ENCODE peak calls at places on chromosomes 11 and 22, in nine cellular contexts. One of them, this sample, is unnamed.

GRCh38 chr11:108947654-108948570 is 283.0 kb downstream of the DDX10 start:
- DNase-seq in transverse colon: no peak
- DNase-seq in tibial nerve: no peak
- DNase-seq in HepG2: no peak
- DNase-seq in sigmoid colon: no peak
- DNase-seq in H1: no peak
- DNase-seq in A549: peak
- DNase-seq in ovary: no peak
- DNase-seq in upper lobe of left lung: no peak
- DNase-seq in this sample: no peak

GRCh38 chr11:87281496-87281895 is 243.8 kb downstream of the TMEM135 start:
- DNase-seq in A549: peak
- DNase-seq in HepG2: peak
- DNase-seq in sigmoid colon: no peak
- DNase-seq in tibial nerve: no peak
- DNase-seq in ovary: no peak
- DNase-seq in transverse colon: no peak
- DNase-seq in upper lobe of left lung: no peak
- DNase-seq in H1: no peak
- DNase-seq in this sample: no peak

GRCh38 chr22:50274311-50274710 is 4.1 kb upstream of the MAPK11 start:
- DNase-seq in H1: no peak
- DNase-seq in upper lobe of left lung: no peak
- DNase-seq in ovary: no peak
- DNase-seq in tibial nerve: no peak
- DNase-seq in sigmoid colon: no peak
- DNase-seq in HepG2: peak
- DNase-seq in transverse colon: peak
- DNase-seq in A549: peak
- DNase-seq in this sample: no peak

GRCh38 chr11:12901874-12902481 is 107.1 kb upstream of the RASSF10 start:
- DNase-seq in ovary: no peak
- DNase-seq in sigmoid colon: no peak
- DNase-seq in HepG2: no peak
- DNase-seq in A549: no peak
- DNase-seq in upper lobe of left lung: no peak
- DNase-seq in H1: no peak
- DNase-seq in transverse colon: no peak
- DNase-seq in tibial nerve: no peak
- DNase-seq in this sample: no peak

GRCh38 chr11:40393511-40393910 is 1065.9 kb downstream of the LRRC4C start:
- DNase-seq in transverse colon: no peak
- DNase-seq in upper lobe of left lung: no peak
- DNase-seq in sigmoid colon: no peak
- DNase-seq in H1: no peak
- DNase-seq in A549: no peak
- DNase-seq in tibial nerve: no peak
- DNase-seq in HepG2: no peak
- DNase-seq in ovary: no peak
- DNase-seq in this sample: no peak

GRCh38 chr22:36298601-36299000 is 45.7 kb downstream of the APOL1 start:
- DNase-seq in H1: no peak
- DNase-seq in upper lobe of left lung: no peak
- DNase-seq in sigmoid colon: no peak
- DNase-seq in HepG2: no peak
- DNase-seq in transverse colon: no peak
- DNase-seq in A549: no peak
- DNase-seq in ovary: no peak
- DNase-seq in tibial nerve: no peak
- DNase-seq in this sample: no peak

GRCh38 chr11:64181506-64182411 is 4.2 kb upstream of the STIP1 start:
- DNase-seq in sigmoid colon: peak
- DNase-seq in HepG2: peak
- DNase-seq in H1: peak
- DNase-seq in upper lobe of left lung: peak
- DNase-seq in tibial nerve: peak
- DNase-seq in transverse colon: peak
- DNase-seq in A549: peak
- DNase-seq in ovary: peak
- DNase-seq in this sample: peak

GRCh38 chr11:115606223-115607220 is 102.3 kb upstream of the CADM1 start:
- DNase-seq in H1: no peak
- DNase-seq in transverse colon: no peak
- DNase-seq in tibial nerve: no peak
- DNase-seq in upper lobe of left lung: no peak
- DNase-seq in A549: no peak
- DNase-seq in HepG2: no peak
- DNase-seq in sigmoid colon: no peak
- DNase-seq in ovary: peak
- DNase-seq in this sample: no peak

GRCh38 chr11:117876341-117877119 is at the start of gene FXYD6:
- DNase-seq in A549: no peak
- DNase-seq in ovary: peak
- DNase-seq in tibial nerve: no peak
- DNase-seq in H1: peak
- DNase-seq in transverse colon: peak
- DNase-seq in sigmoid colon: peak
- DNase-seq in upper lobe of left lung: peak
- DNase-seq in HepG2: no peak
- DNase-seq in this sample: no peak

GRCh38 chr11:114562166-114562916 is 2.7 kb upstream of the NXPE1 start:
- DNase-seq in A549: no peak
- DNase-seq in transverse colon: no peak
- DNase-seq in upper lobe of left lung: no peak
- DNase-seq in HepG2: no peak
- DNase-seq in tibial nerve: no peak
- DNase-seq in sigmoid colon: no peak
- DNase-seq in H1: no peak
- DNase-seq in ovary: no peak
- DNase-seq in this sample: no peak

GRCh38 chr22:49825944-49826602 is 1.6 kb downstream of the BRD1 start:
- DNase-seq in HepG2: peak
- DNase-seq in tibial nerve: no peak
- DNase-seq in transverse colon: peak
- DNase-seq in sigmoid colon: no peak
- DNase-seq in H1: no peak
- DNase-seq in ovary: no peak
- DNase-seq in upper lobe of left lung: no peak
- DNase-seq in A549: peak
- DNase-seq in this sample: no peak

GRCh38 chr11:70297341-70297740 is 26.9 kb downstream of the PPFIA1 start:
- DNase-seq in sigmoid colon: no peak
- DNase-seq in A549: no peak
- DNase-seq in upper lobe of left lung: no peak
- DNase-seq in tibial nerve: no peak
- DNase-seq in H1: no peak
- DNase-seq in HepG2: no peak
- DNase-seq in ovary: no peak
- DNase-seq in transverse colon: no peak
- DNase-seq in this sample: no peak

GRCh38 chr22:40712311-40712710 is 33.0 kb downstream of the MCHR1 start:
- DNase-seq in ovary: no peak
- DNase-seq in H1: no peak
- DNase-seq in upper lobe of left lung: no peak
- DNase-seq in sigmoid colon: no peak
- DNase-seq in A549: no peak
- DNase-seq in transverse colon: no peak
- DNase-seq in HepG2: no peak
- DNase-seq in tibial nerve: no peak
- DNase-seq in this sample: no peak

GRCh38 chr11:8247312-8247711 is 16.4 kb downstream of the LMO1 start:
- DNase-seq in upper lobe of left lung: no peak
- DNase-seq in H1: peak
- DNase-seq in HepG2: no peak
- DNase-seq in sigmoid colon: no peak
- DNase-seq in transverse colon: peak
- DNase-seq in tibial nerve: no peak
- DNase-seq in ovary: no peak
- DNase-seq in A549: no peak
- DNase-seq in this sample: no peak

GRCh38 chr11:132022718-132023117 is 652.3 kb downstream of the NTM start:
- DNase-seq in A549: no peak
- DNase-seq in H1: no peak
- DNase-seq in ovary: no peak
- DNase-seq in transverse colon: no peak
- DNase-seq in sigmoid colon: no peak
- DNase-seq in HepG2: no peak
- DNase-seq in tibial nerve: no peak
- DNase-seq in upper lobe of left lung: no peak
- DNase-seq in this sample: no peak

GRCh38 chr11:124225471-124225870 is 15.4 kb upstream of the OR8G1 start:
- DNase-seq in upper lobe of left lung: no peak
- DNase-seq in sigmoid colon: no peak
- DNase-seq in transverse colon: no peak
- DNase-seq in tibial nerve: no peak
- DNase-seq in H1: no peak
- DNase-seq in ovary: no peak
- DNase-seq in HepG2: no peak
- DNase-seq in A549: no peak
- DNase-seq in this sample: no peak

DNA sequence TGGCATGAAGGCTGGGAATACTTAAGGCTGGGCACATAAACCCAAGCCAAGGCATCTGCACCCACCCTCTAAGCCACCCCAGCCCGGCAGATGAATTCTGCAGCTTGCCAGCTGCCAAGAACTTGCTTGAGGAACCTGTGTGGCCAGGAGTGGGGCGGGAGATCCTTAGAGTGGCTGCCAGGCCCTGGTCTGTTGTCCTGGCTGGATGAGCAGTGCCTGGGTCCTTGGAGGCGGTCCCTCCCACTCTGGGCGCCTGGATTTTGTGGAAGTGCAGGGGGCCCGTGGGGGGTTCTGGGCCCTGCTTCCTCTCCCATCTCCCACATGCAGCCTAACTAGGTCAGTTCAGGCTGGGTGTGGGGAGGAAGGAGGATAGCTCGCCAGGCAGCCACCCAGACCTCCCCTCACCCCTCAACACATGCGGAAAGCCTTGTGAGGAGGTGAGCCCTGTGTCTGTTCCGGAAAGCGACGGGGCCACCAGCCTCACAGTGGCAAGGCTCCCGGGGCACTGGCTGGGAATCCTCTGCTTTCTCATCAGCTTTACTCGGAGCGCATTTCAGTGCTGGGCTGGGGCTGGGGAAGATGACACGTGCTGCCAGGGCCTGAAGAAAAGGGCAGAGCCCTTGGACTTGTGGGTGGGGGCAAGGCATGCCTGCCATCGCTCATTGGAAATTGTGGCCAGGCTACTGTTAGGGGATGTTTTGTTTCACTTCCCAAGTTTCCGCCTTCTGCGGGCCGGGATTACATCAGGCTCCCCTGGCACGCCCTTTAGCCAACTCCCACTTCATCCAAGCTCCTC is 8.4 kb downstream of the DAGLA start:
- DNase-seq in upper lobe of left lung: peak
- DNase-seq in tibial nerve: peak
- DNase-seq in transverse colon: peak
- DNase-seq in A549: no peak
- DNase-seq in HepG2: no peak
- DNase-seq in H1: no peak
- DNase-seq in sigmoid colon: peak
- DNase-seq in ovary: no peak
- DNase-seq in this sample: peak
- TF ChIP-seq EP300 in upper lobe of left lung: no peak
- TF ChIP-seq EP300 in tibial nerve: no peak
- TF ChIP-seq EP300 in transverse colon: no peak
- TF ChIP-seq EP300 in A549: no peak
- TF ChIP-seq EP300 in HepG2: no peak
- TF ChIP-seq EP300 in H1: no peak
- TF ChIP-seq EP300 in sigmoid colon: no peak
- TF ChIP-seq EP300 in ovary: no peak
- TF ChIP-seq EP300 in this sample: no peak

GRCh38 chr22:33480118-33480517 is 421.9 kb upstream of the SYN3 start:
- DNase-seq in ovary: no peak
- DNase-seq in upper lobe of left lung: no peak
- DNase-seq in H1: no peak
- DNase-seq in tibial nerve: no peak
- DNase-seq in A549: no peak
- DNase-seq in transverse colon: no peak
- DNase-seq in HepG2: no peak
- DNase-seq in sigmoid colon: no peak
- DNase-seq in this sample: no peak

GRCh38 chr22:33477131-33478111 is 419.2 kb upstream of the SYN3 start:
- DNase-seq in transverse colon: no peak
- DNase-seq in HepG2: no peak
- DNase-seq in upper lobe of left lung: no peak
- DNase-seq in sigmoid colon: no peak
- DNase-seq in tibial nerve: no peak
- DNase-seq in A549: no peak
- DNase-seq in H1: no peak
- DNase-seq in ovary: no peak
- DNase-seq in this sample: no peak

GRCh38 chr22:33476206-33476605 is 418.0 kb upstream of the SYN3 start:
- DNase-seq in A549: no peak
- DNase-seq in transverse colon: no peak
- DNase-seq in ovary: no peak
- DNase-seq in HepG2: peak
- DNase-seq in H1: no peak
- DNase-seq in sigmoid colon: no peak
- DNase-seq in tibial nerve: no peak
- DNase-seq in upper lobe of left lung: no peak
- DNase-seq in this sample: no peak

GRCh38 chr22:33474587-33474986 is 416.4 kb upstream of the SYN3 start:
- DNase-seq in transverse colon: no peak
- DNase-seq in H1: no peak
- DNase-seq in sigmoid colon: no peak
- DNase-seq in tibial nerve: no peak
- DNase-seq in A549: no peak
- DNase-seq in ovary: no peak
- DNase-seq in upper lobe of left lung: no peak
- DNase-seq in HepG2: no peak
- DNase-seq in this sample: no peak

GRCh38 chr22:33476716-33477115 is 418.5 kb upstream of the SYN3 start:
- DNase-seq in ovary: no peak
- DNase-seq in sigmoid colon: no peak
- DNase-seq in H1: no peak
- DNase-seq in transverse colon: no peak
- DNase-seq in HepG2: peak
- DNase-seq in upper lobe of left lung: no peak
- DNase-seq in A549: peak
- DNase-seq in tibial nerve: no peak
- DNase-seq in this sample: no peak
- TF ChIP-seq EP300 in ovary: no peak
- TF ChIP-seq EP300 in sigmoid colon: no peak
- TF ChIP-seq EP300 in H1: no peak
- TF ChIP-seq EP300 in transverse colon: no peak
- TF ChIP-seq EP300 in HepG2: no peak
- TF ChIP-seq EP300 in upper lobe of left lung: no peak
- TF ChIP-seq EP300 in A549: no peak
- TF ChIP-seq EP300 in tibial nerve: no peak
- TF ChIP-seq EP300 in this sample: no peak

GRCh38 chr22:23137905-23138520 is 3.8 kb downstream of the RSPH14 start:
- DNase-seq in upper lobe of left lung: peak
- DNase-seq in transverse colon: peak
- DNase-seq in sigmoid colon: no peak
- DNase-seq in A549: no peak
- DNase-seq in HepG2: no peak
- DNase-seq in tibial nerve: no peak
- DNase-seq in ovary: no peak
- DNase-seq in H1: no peak
- DNase-seq in this sample: no peak
- TF ChIP-seq EP300 in upper lobe of left lung: no peak
- TF ChIP-seq EP300 in transverse colon: no peak
- TF ChIP-seq EP300 in sigmoid colon: no peak
- TF ChIP-seq EP300 in A549: no peak
- TF ChIP-seq EP300 in HepG2: no peak
- TF ChIP-seq EP300 in tibial nerve: no peak
- TF ChIP-seq EP300 in ovary: no peak
- TF ChIP-seq EP300 in H1: no peak
- TF ChIP-seq EP300 in this sample: no peak

GRCh38 chr22:29157759-29158535 is 47.7 kb upstream of the EMID1 start:
- DNase-seq in H1: no peak
- DNase-seq in upper lobe of left lung: no peak
- DNase-seq in ovary: no peak
- DNase-seq in transverse colon: no peak
- DNase-seq in A549: peak
- DNase-seq in HepG2: peak
- DNase-seq in tibial nerve: no peak
- DNase-seq in sigmoid colon: peak
- DNase-seq in this sample: no peak
- TF ChIP-seq EP300 in H1: no peak
- TF ChIP-seq EP300 in upper lobe of left lung: no peak
- TF ChIP-seq EP300 in ovary: no peak
- TF ChIP-seq EP300 in transverse colon: no peak
- TF ChIP-seq EP300 in A549: no peak
- TF ChIP-seq EP300 in HepG2: no peak
- TF ChIP-seq EP300 in tibial nerve: no peak
- TF ChIP-seq EP300 in sigmoid colon: no peak
- TF ChIP-seq EP300 in this sample: no peak

This sample was measured in suprapubic skin.